ENCODE peak calls at places on chromosomes 5 and 9, in seven cellular contexts. I is Panc1; F is HT-29; M is endothelial cell; Y is tibial artery; N is naive thymus-derived CD4-positive, alpha-beta T cell; K is H9. D is an unnamed sample.

GRCh38 chr9:131398204-131398603 is 4.3 kb downstream of the PRRC2B start:
- DNase-seq in I (no peak), F (peak), M (no peak), Y (no peak), N (peak), K (no peak), D (no peak)

GRCh38 chr5:170375283-170375682 is 13.9 kb downstream of the KCNMB1 start:
- DNase-seq in I (no peak), F (no peak), M (no peak), Y (no peak), N (no peak), K (no peak), D (no peak)

GRCh38 chr5:17315710-17316221 is 98.3 kb downstream of the BASP1 start:
- DNase-seq in I (no peak), F (no peak), M (no peak), Y (no peak), N (no peak), K (no peak), D (peak)

GRCh38 chr9:90836396-90837080 is 34.9 kb downstream of the SYK start:
- DNase-seq in I (no peak), F (no peak), M (no peak), Y (no peak), N (no peak), K (no peak), D (no peak)

GRCh38 chr9:72898784-72899733 is 53.8 kb downstream of the ALDH1A1 start:
- DNase-seq in I (no peak), F (no peak), M (no peak), Y (no peak), N (no peak), K (no peak), D (no peak)

GRCh38 chr5:68565427-68565826 is 349.9 kb downstream of the PIK3R1 start:
- DNase-seq in I (no peak), F (no peak), M (no peak), Y (no peak), N (no peak), K (no peak), D (no peak)

GRCh38 chr5:68428232-68428811 is 212.8 kb downstream of the PIK3R1 start:
- DNase-seq in I (no peak), F (no peak), M (no peak), Y (no peak), N (no peak), K (no peak), D (no peak)

GRCh38 chr5:170681013-170681433 is 102.5 kb upstream of the GABRP start:
- DNase-seq in I (no peak), F (no peak), M (peak), Y (no peak), N (peak), K (peak), D (no peak)

GRCh38 chr9:91198405-91198804 is 163.3 kb downstream of the AUH start:
- DNase-seq in I (no peak), F (no peak), M (no peak), Y (no peak), N (no peak), K (no peak), D (no peak)

GRCh38 chr5:141524604-141525597 is 36.0 kb downstream of the PCDHGC5 start:
- DNase-seq in I (peak), F (peak), M (peak), Y (peak), N (peak), K (peak), D (peak)